ENCODE peak calls at places on chromosome 6, in nine cellular contexts. J is posterior cingulate gyrus; D is mucosa of gallbladder; U is lower lobe of right lung; Q is fibroblast of the aortic adventitia; T is GDM1; V is cardiac muscle cell; R is left lobe of liver; B is stimulated activated CD4-positive, alpha-beta T cell treated with anti-CD3 and anti-CD28 coated beads, Interleukin-1b, Interleukin-23, amount 100 ng/mL, for 1 hour. X is an unnamed sample.

GRCh38 chr6:36634317-36634716 is 40.2 kb downstream of the SRSF3 start:
- DNase-seq in U (no peak), D (no peak), Q (no peak), R (no peak), T (no peak), B (no peak), V (peak; percentile 73), J (no peak), X (no peak)

GRCh38 chr6:48111143-48111506 is at the start of gene PTCHD4:
- DNase-seq in Q (peak; percentile 63), U (peak; percentile 44), B (no peak), V (peak; percentile 61), R (no peak), D (no peak), T (peak; percentile 20), J (no peak), X (no peak)

GRCh38 chr6:41691426-41692079 is 43.9 kb downstream of the TFEB start:
- DNase-seq in Q (no peak), V (no peak), J (no peak), B (no peak), U (peak; percentile 29), D (no peak), T (no peak), R (no peak), X (no peak)

GRCh38 chr6:87384449-87384848 is 23.3 kb upstream of the CFAP206 start:
- DNase-seq in J (no peak), T (no peak), B (no peak), V (no peak), D (no peak), U (no peak), Q (no peak), R (no peak), X (no peak)

GRCh38 chr6:31575952-31576684 is 753 bp downstream of the TNF start:
- DNase-seq in D (no peak), J (no peak), B (no peak), U (no peak), Q (no peak), R (no peak), T (no peak), V (no peak), X (no peak)

GRCh38 chr6:24234043-24234442 is 108.0 kb downstream of the NRSN1 start:
- DNase-seq in T (no peak), V (no peak), R (no peak), Q (no peak), J (no peak), D (no peak), B (no peak), U (no peak), X (no peak)

GRCh38 chr6:12092762-12093161 is 80.7 kb downstream of the HIVEP1 start:
- DNase-seq in B (no peak), R (no peak), V (no peak), T (no peak), U (no peak), Q (no peak), D (no peak), J (no peak), X (no peak)

GRCh38 chr6:11785449-11785951 is 6.9 kb upstream of the ADTRP start:
- DNase-seq in Q (no peak), D (no peak), U (no peak), J (no peak), V (no peak), R (peak; percentile 11), T (no peak), B (no peak), X (no peak)

GRCh38 chr6:104326173-104327001 is 533.3 kb downstream of the HACE1 start:
- DNase-seq in U (no peak), D (no peak), T (no peak), V (peak; percentile 88), Q (peak; percentile 57), J (no peak), B (no peak), R (no peak), X (no peak)

GRCh38 chr6:142421285-142422202 is 119.7 kb downstream of the ADGRG6 start:
- DNase-seq in B (no peak), J (no peak), U (no peak), D (no peak), R (no peak), Q (no peak), T (no peak), V (no peak), X (no peak)

GRCh38 chr6:108168501-108168979 is 2.7 kb downstream of the NR2E1 start:
- DNase-seq in D (peak; percentile 25), Q (no peak), B (no peak), V (peak; percentile 28), U (peak; percentile 65), T (no peak), J (no peak), R (no peak), X (peak; percentile 29)

GRCh38 chr6:91240878-91241603 is 654.2 kb upstream of the MAP3K7 start:
- DNase-seq in V (no peak), R (no peak), D (no peak), U (no peak), B (no peak), Q (no peak), J (no peak), T (no peak), X (no peak)

GRCh38 chr6:116842374-116842947 is 13.6 kb upstream of the GPRC6A start:
- DNase-seq in U (no peak), T (no peak), Q (no peak), D (no peak), R (no peak), B (no peak), J (no peak), V (no peak), X (no peak)

GRCh38 chr6:154653853-154654252 is 79.4 kb upstream of the SCAF8 start:
- DNase-seq in U (no peak), R (no peak), B (no peak), V (peak; percentile 86), Q (peak; percentile 90), J (no peak), T (no peak), D (peak; percentile 15), X (no peak)

GRCh38 chr6:1987640-1988039 is 257.8 kb downstream of the GMDS start:
- DNase-seq in V (peak; percentile 41), B (no peak), J (no peak), U (no peak), R (no peak), D (no peak), T (no peak), Q (peak; percentile 76), X (no peak)

GRCh38 chr6:68134796-68135195 is 500.3 kb upstream of the ADGRB3 start:
- DNase-seq in D (no peak), T (no peak), Q (no peak), J (no peak), V (peak; percentile 16), B (no peak), U (no peak), R (no peak), X (no peak)

GRCh38 chr6:3085074-3085473 is 16.8 kb downstream of the RIPK1 start:
- DNase-seq in V (peak; percentile 67), R (no peak), J (no peak), T (no peak), D (no peak), U (no peak), B (no peak), Q (peak; percentile 32), X (no peak)

GRCh38 chr6:152185158-152185574 is 377.7 kb downstream of the ESR1 start:
- DNase-seq in U (no peak), Q (no peak), T (no peak), J (no peak), D (no peak), V (no peak), B (no peak), R (no peak), X (no peak)

GRCh38 chr6:150588862-150589499 is 10.7 kb upstream of the PLEKHG1 start:
- DNase-seq in R (no peak), B (no peak), Q (no peak), J (no peak), U (no peak), V (no peak), T (no peak), D (no peak), X (no peak)

GRCh38 chr6:125639621-125640020 is 109.8 kb upstream of the HEY2 start:
- DNase-seq in B (no peak), D (no peak), T (no peak), R (no peak), Q (no peak), U (no peak), V (peak; percentile 17), J (no peak), X (no peak)

GRCh38 chr6:134636221-134636830 is 313.6 kb downstream of the ALDH8A1 start:
- DNase-seq in U (no peak), Q (no peak), V (no peak), J (no peak), D (no peak), B (no peak), T (no peak), R (no peak), X (peak; percentile 26)

GRCh38 chr6:10383312-10384063 is 31.4 kb downstream of the TFAP2A start:
- DNase-seq in J (no peak), B (no peak), T (no peak), D (no peak), U (no peak), V (no peak), Q (no peak), R (no peak), X (no peak)

GRCh38 chr6:146582857-146583256 is 15.9 kb upstream of the ADGB start:
- DNase-seq in U (peak; percentile 60), D (peak; percentile 43), J (no peak), Q (peak; percentile 48), R (no peak), B (no peak), V (peak; percentile 69), T (no peak), X (peak; percentile 30)

GRCh38 chr6:22320750-22321149 is 23.9 kb upstream of the PRL start:
- DNase-seq in V (peak; percentile 72), Q (peak; percentile 78), U (no peak), J (no peak), T (no peak), B (no peak), D (no peak), R (no peak), X (no peak)

GRCh38 chr6:160435935-160436334 is 87.8 kb downstream of the SLC22A3 start:
- DNase-seq in R (no peak), T (no peak), Q (no peak), U (no peak), V (no peak), D (no peak), B (no peak), J (no peak), X (no peak)

GRCh38 chr6:34576286-34576955 is 20.3 kb upstream of the SPDEF start:
- DNase-seq in Q (no peak), J (no peak), T (no peak), B (no peak), D (no peak), V (no peak), U (peak; percentile 34), R (no peak), X (no peak)

GRCh38 chr6:26593278-26594127 is 3.2 kb upstream of the ABT1 start:
- DNase-seq in R (no peak), U (no peak), J (no peak), Q (no peak), B (no peak), V (no peak), D (no peak), T (no peak), X (no peak)

GRCh38 chr6:123589973-123590372 is 46.8 kb downstream of the TRDN start:
- DNase-seq in B (no peak), D (no peak), V (no peak), J (no peak), T (no peak), Q (no peak), R (no peak), U (no peak), X (no peak)

GRCh38 chr6:37306026-37306425 is 47.8 kb upstream of the RNF8 start:
- DNase-seq in B (no peak), V (no peak), R (no peak), T (no peak), D (no peak), U (no peak), J (no peak), Q (no peak), X (no peak)

GRCh38 chr6:12403201-12403826 is 113.2 kb downstream of the EDN1 start:
- DNase-seq in R (no peak), T (no peak), U (no peak), D (no peak), V (peak; percentile 54), J (no peak), B (no peak), Q (peak; percentile 73), X (no peak)

GRCh38 chr6:2266845-2267244 is 21.4 kb upstream of the GMDS start:
- DNase-seq in R (no peak), J (no peak), B (no peak), U (no peak), Q (no peak), T (no peak), V (no peak), D (no peak), X (no peak)

X was measured in transverse colon.